ENCODE peak calls at places on chromosomes 6 and 20, in four cellular contexts. L is GM12878, O is HepG2, F is K562. J is an unnamed sample.

GRCh38 chr20:64133951-64134407 is 26.6 kb upstream of the NPBWR2 start:
- DNase-seq in O (no peak), F (peak), L (no peak), J (no peak)

GRCh38 chr20:39397646-39398045 is 435.5 kb downstream of the DHX35 start:
- DNase-seq in O (no peak), F (no peak), L (no peak), J (no peak)

GRCh38 chr20:58690851-58691250 is 1.7 kb upstream of the NPEPL1 start:
- DNase-seq in L (no peak), O (no peak), F (no peak), J (no peak)

GRCh38 chr6:38827024-38827423 is 111.9 kb downstream of the DNAH8 start:
- DNase-seq in F (no peak), O (no peak), L (no peak), J (no peak)

GRCh38 chr20:3199976-3200755 is 4.3 kb downstream of the DDRGK1 start:
- DNase-seq in L (no peak), F (no peak), O (no peak), J (no peak)

GRCh38 chr20:44637042-44637441 is 14.5 kb downstream of the ADA start:
- DNase-seq in O (no peak), F (no peak), L (no peak), J (no peak)

GRCh38 chr6:11918021-11918738 is 93.9 kb upstream of the HIVEP1 start:
- DNase-seq in L (no peak), F (peak), O (no peak), J (peak)

GRCh38 chr6:41733349-41733706 is 2.1 kb downstream of the TFEB start:
- DNase-seq in L (no peak), O (no peak), F (no peak), J (no peak)

GRCh38 chr20:3282271-3283221 is 43.6 kb upstream of the SLC4A11 start:
- DNase-seq in L (no peak), O (no peak), F (no peak), J (no peak)

GRCh38 chr6:37170273-37171140 is 555 bp downstream of the PIM1 start:
- DNase-seq in O (no peak), L (no peak), F (no peak), J (peak)

GRCh38 chr20:542777-543368 is 717 bp downstream of the CSNK2A1 start:
- DNase-seq in F (peak), L (no peak), O (no peak), J (no peak)

GRCh38 chr6:33702345-33702977 is 9.0 kb downstream of the UQCC2 start:
- DNase-seq in L (no peak), F (peak), O (peak), J (peak)

GRCh38 chr20:34892671-34893070 is 16.3 kb downstream of the ACSS2 start:
- DNase-seq in L (no peak), F (no peak), O (no peak), J (no peak)

GRCh38 chr6:34791842-34792604 is at the start of gene BLTP3A:
- DNase-seq in L (no peak), F (peak), O (peak), J (peak)

DNA sequence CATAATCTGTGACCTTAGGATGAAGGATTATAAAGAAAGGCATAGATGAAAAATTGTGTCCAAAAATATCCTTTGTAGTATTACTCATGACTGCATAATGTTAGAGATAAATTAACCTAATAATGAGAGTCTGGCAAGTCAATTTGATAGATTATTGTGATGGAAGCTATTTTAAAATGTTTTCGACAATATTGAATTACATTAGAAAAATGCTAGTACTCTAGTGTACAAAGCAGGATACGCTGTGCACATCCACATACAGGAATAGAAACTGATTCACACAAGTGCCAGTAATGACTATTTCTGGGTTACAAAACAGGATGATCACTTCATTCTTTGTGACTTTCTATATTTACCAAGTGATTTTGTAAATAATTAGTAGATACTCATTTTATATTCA is 3.3 kb downstream of the SLC17A2 start:
- DNase-seq in L (no peak), O (no peak), F (no peak), J (no peak)
- H3K9ac ChIP-seq in L (no peak), O (no peak), F (no peak), J (no peak)

DNA sequence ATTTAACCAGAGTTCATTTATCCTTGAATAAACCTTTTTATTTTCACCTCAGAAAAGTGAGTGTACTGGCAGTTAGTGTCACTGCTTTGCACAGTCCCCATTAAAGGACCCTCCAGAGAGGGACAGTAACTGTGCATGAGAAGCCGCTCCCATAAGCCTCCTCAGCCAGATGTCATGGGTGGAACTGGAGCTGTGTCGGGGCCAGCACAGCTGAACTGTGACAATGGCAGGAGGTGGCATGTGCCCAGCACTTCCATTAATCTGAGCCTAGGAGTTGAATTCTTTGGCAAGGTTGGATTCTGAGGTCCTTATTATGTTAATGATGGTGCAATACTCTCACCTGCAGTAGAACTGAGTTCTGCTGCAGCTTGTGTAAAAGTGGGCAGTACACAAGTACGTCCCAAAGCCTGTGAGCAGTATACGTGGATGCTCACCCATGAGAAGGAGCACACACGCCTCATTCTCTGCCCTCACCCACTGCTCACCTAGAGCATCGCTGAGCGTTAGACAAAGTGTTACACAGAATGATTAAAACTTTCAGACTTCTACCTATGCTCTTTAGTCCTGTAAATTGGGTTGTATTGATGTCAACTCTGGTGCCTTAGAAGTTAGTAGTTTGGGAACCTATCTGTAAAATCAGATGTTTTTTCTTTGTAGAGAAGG is 11.9 kb upstream of the CSE1L start:
- DNase-seq in L (no peak), F (no peak), O (no peak), J (no peak)
- TF ChIP-seq MYC in L (no peak), F (no peak), O (no peak), J (no peak)

GRCh38 chr6:137852811-137853210 is 14.2 kb upstream of the TNFAIP3 start:
- DNase-seq in O (no peak), L (no peak), F (no peak), J (no peak)
- H3K9ac ChIP-seq in O (no peak), L (no peak), F (no peak), J (no peak)

DNA sequence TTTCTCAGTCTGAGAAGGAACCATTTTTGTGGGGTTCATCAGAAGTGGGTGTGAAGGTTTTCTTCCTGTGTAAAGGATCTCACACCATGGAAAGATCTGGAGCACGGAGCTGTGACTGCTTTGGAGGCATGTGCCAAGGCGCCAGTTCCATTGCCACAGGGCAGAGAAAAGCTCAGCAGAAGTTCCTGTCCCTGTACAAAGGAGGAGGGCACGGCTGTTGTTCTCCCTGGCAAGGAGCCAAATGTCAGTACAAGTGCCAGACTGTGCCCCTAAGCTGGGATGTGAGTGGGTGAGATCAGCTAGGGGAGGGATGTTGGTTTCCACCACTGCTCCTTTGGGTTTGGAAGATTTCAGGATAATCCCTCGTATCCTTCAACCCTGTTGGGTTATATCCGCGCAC is 117.3 kb downstream of the CRYBG1 start:
- DNase-seq in F (no peak), O (no peak), L (no peak), J (no peak)
- TF ChIP-seq MYC in F (no peak), O (no peak), L (no peak), J (no peak)

GRCh38 chr20:8132632-8133587 is 844 bp downstream of the PLCB1 start:
- DNase-seq in F (no peak), O (no peak), L (no peak), J (peak)
- H3K9ac ChIP-seq in F (no peak), O (peak), L (no peak), J (peak)

GRCh38 chr20:21798384-21798783 is 92.9 kb downstream of the PAX1 start:
- DNase-seq in L (no peak), O (no peak), F (no peak), J (no peak)
- TF ChIP-seq MYC in L (no peak), O (no peak), F (no peak), J (no peak)

GRCh38 chr6:147467891-147468290 is 40.6 kb upstream of the SAMD5 start:
- DNase-seq in L (no peak), F (no peak), O (no peak), J (peak)
- H3K9ac ChIP-seq in L (no peak), F (no peak), O (no peak), J (no peak)

GRCh38 chr6:3620937-3621336 is 130.6 kb downstream of the PXDC1 start:
- DNase-seq in L (no peak), O (no peak), F (no peak), J (no peak)
- TF ChIP-seq MYC in L (no peak), O (no peak), F (no peak), J (no peak)

GRCh38 chr6:140317957-140318356 is 943.5 kb upstream of the CITED2 start:
- DNase-seq in O (no peak), F (no peak), L (no peak), J (no peak)

GRCh38 chr6:140318408-140318807 is 944.0 kb upstream of the CITED2 start:
- DNase-seq in O (no peak), L (no peak), F (no peak), J (no peak)

GRCh38 chr6:140320081-140320798 is 945.8 kb upstream of the CITED2 start:
- DNase-seq in F (no peak), L (no peak), O (no peak), J (no peak)

GRCh38 chr6:140320799-140321099 is 946.3 kb upstream of the CITED2 start:
- DNase-seq in O (no peak), F (no peak), L (no peak), J (peak)

GRCh38 chr6:140319209-140319608 is 944.8 kb upstream of the CITED2 start:
- DNase-seq in O (peak), F (no peak), L (no peak), J (peak)
- H3K9ac ChIP-seq in O (no peak), F (no peak), L (no peak), J (no peak)

J was measured in endothelial cell of umbilical vein.